ENCODE peak calls at places on chromosomes 2 and 18, in nine cellular contexts. I is fibroblast of mammary gland, C is myocyte, H is NCI-H1092 treated with DMSO at 0.1 percent for 48 hours, A is foreskin fibroblast, T is NCI-H1694, F is cardiac muscle cell, W is Kasumi-1, O is thoracic aorta. K is an unnamed sample.
A peak's percentile ranks its signal among the peaks of the same experiment; 100 is the strongest.

GRCh38 chr2:220277445-220277960 is 650.1 kb downstream of the SLC4A3 start:
- DNase-seq in I (peak; percentile 92), C (peak; percentile 27), H (no peak), A (peak; percentile 87), T (no peak), F (peak; percentile 87), W (no peak), O (peak; percentile 55), K (peak; percentile 57)

GRCh38 chr2:62267687-62268086 is 71.8 kb downstream of the B3GNT2 start:
- DNase-seq in I (peak; percentile 52), C (no peak), H (no peak), A (no peak), T (no peak), F (peak; percentile 51), W (no peak), O (no peak), K (no peak)

GRCh38 chr2:18077211-18077610 is 198.7 kb downstream of the KCNS3 start:
- DNase-seq in I (no peak), C (peak; percentile 27), H (no peak), A (no peak), T (no peak), F (no peak), W (no peak), O (no peak), K (peak; percentile 64)

GRCh38 chr2:26396734-26397298 is 4.9 kb upstream of the DRC1 start:
- DNase-seq in I (no peak), C (no peak), H (no peak), A (no peak), T (no peak), F (no peak), W (no peak), O (no peak), K (no peak)

GRCh38 chr2:172672114-172672513 is 63.5 kb upstream of the RAPGEF4 start:
- DNase-seq in I (peak; percentile 58), C (no peak), H (no peak), A (peak; percentile 59), T (no peak), F (no peak), W (no peak), O (no peak), K (peak; percentile 25)

GRCh38 chr2:24717263-24717951 is 75.8 kb downstream of the PTRHD1 start:
- DNase-seq in I (no peak), C (no peak), H (no peak), A (no peak), T (no peak), F (no peak), W (no peak), O (no peak), K (no peak)

GRCh38 chr2:154740360-154740759 is 41.9 kb downstream of the KCNJ3 start:
- DNase-seq in I (no peak), C (peak; percentile 67), H (peak; percentile 56), A (no peak), T (peak; percentile 98), F (no peak), W (no peak), O (no peak), K (no peak)

GRCh38 chr2:240456607-240457222 is 21.3 kb downstream of the GPC1 start:
- DNase-seq in I (no peak), C (no peak), H (no peak), A (peak; percentile 32), T (no peak), F (no peak), W (no peak), O (no peak), K (no peak)

GRCh38 chr2:204860249-204860648 is 315.0 kb downstream of the PARD3B start:
- DNase-seq in I (peak; percentile 5), C (no peak), H (no peak), A (no peak), T (peak; percentile 94), F (no peak), W (no peak), O (no peak), K (peak; percentile 19)

GRCh38 chr2:171529914-171530313 is 7.6 kb downstream of the CYBRD1 start:
- DNase-seq in I (peak; percentile 34), C (peak; percentile 26), H (no peak), A (peak; percentile 21), T (no peak), F (no peak), W (no peak), O (no peak), K (no peak)

GRCh38 chr18:79918089-79919011 is 33.1 kb downstream of the SLC66A2 start:
- DNase-seq in I (no peak), C (no peak), H (no peak), A (no peak), T (no peak), F (no peak), W (no peak), O (no peak), K (no peak)

GRCh38 chr2:37740330-37740729 is 68.9 kb upstream of the CDC42EP3 start:
- DNase-seq in I (peak; percentile 6), C (no peak), H (no peak), A (peak; percentile 28), T (no peak), F (peak; percentile 26), W (no peak), O (no peak), K (no peak)

GRCh38 chr2:39091063-39091462 is 29.8 kb downstream of the SOS1 start:
- DNase-seq in I (no peak), C (no peak), H (no peak), A (no peak), T (no peak), F (no peak), W (no peak), O (no peak), K (no peak)